ENCODE peak calls at places on chromosomes 1 and 21, in eight cellular contexts. T is prostate gland, Y is spleen, M is breast epithelium, N is SK-N-MC, S is HCT116, W is K562, F is sigmoid colon. L is an unnamed sample.

GRCh38 chr1:8431028-8431427 is 113.1 kb downstream of the SLC45A1 start:
- DNase-seq in F (no peak), M (no peak), Y (peak; percentile 80), T (no peak), S (no peak), N (no peak), W (no peak), L (no peak)

GRCh38 chr1:109639063-109639840 is 16.6 kb upstream of the GSTM4 start:
- DNase-seq in N (no peak), T (no peak), F (no peak), Y (no peak), W (no peak), S (no peak), M (no peak), L (no peak)

GRCh38 chr21:41701749-41702148 is 65.1 kb downstream of the RIPK4 start:
- DNase-seq in W (no peak), F (no peak), Y (no peak), M (no peak), S (no peak), N (no peak), T (no peak), L (no peak)

GRCh38 chr1:43828574-43828973 is 105.0 kb upstream of the ARTN start:
- DNase-seq in Y (no peak), T (no peak), S (no peak), M (no peak), W (no peak), N (no peak), F (no peak), L (no peak)

GRCh38 chr1:2468540-2468939 is 7.5 kb upstream of the PLCH2 start:
- DNase-seq in W (no peak), T (no peak), S (no peak), Y (no peak), M (no peak), N (no peak), F (no peak), L (no peak)

GRCh38 chr1:1122078-1122811 is 6.4 kb upstream of the C1orf159 start:
- DNase-seq in S (peak; percentile 21), F (peak; percentile 90), Y (peak; percentile 96), T (peak; percentile 76), M (peak; percentile 69), W (peak; percentile 69), N (no peak), L (peak; percentile 57)

GRCh38 chr1:238954865-238955264 is 431.5 kb upstream of the CHRM3 start:
- DNase-seq in M (no peak), W (no peak), N (no peak), F (no peak), T (no peak), Y (no peak), S (no peak), L (no peak)

GRCh38 chr21:29130234-29130993 is at the start of gene MAP3K7CL:
- DNase-seq in M (no peak), N (no peak), S (no peak), T (no peak), W (peak; percentile 37), F (peak; percentile 81), Y (no peak), L (no peak)

GRCh38 chr1:84672080-84672735 is 18.1 kb downstream of the SSX2IP start:
- DNase-seq in F (no peak), T (no peak), S (no peak), Y (no peak), N (no peak), M (no peak), W (no peak), L (no peak)

GRCh38 chr1:29504266-29504665 is 267.9 kb downstream of the PTPRU start:
- DNase-seq in M (no peak), F (no peak), N (no peak), S (no peak), Y (no peak), W (no peak), T (no peak), L (no peak)

GRCh38 chr1:89525169-89525855 is 683 bp downstream of the LRRC8B start:
- DNase-seq in M (peak; percentile 23), Y (no peak), N (no peak), F (peak; percentile 69), T (peak; percentile 36), W (peak; percentile 61), S (peak; percentile 37), L (peak; percentile 48)

GRCh38 chr1:43604192-43604591 is 45.8 kb upstream of the KDM4A start:
- DNase-seq in N (no peak), T (no peak), W (no peak), F (no peak), Y (no peak), M (no peak), S (no peak), L (no peak)

GRCh38 chr1:173201968-173202367 is 5.2 kb downstream of the TNFSF4 start:
- DNase-seq in N (no peak), Y (no peak), W (no peak), T (no peak), S (no peak), F (no peak), M (no peak), L (no peak)

GRCh38 chr1:110787328-110788071 is 85.4 kb upstream of the CD53 start:
- DNase-seq in M (no peak), N (no peak), T (no peak), S (no peak), Y (peak; percentile 81), W (no peak), F (no peak), L (no peak)

GRCh38 chr1:23424171-23424959 is at the start of gene TCEA3:
- DNase-seq in W (no peak), F (peak; percentile 85), M (no peak), T (peak; percentile 64), N (no peak), Y (no peak), S (no peak), L (no peak)

GRCh38 chr1:17161137-17161700 is 42.0 kb upstream of the PADI2 start:
- DNase-seq in F (no peak), M (no peak), S (no peak), W (peak; percentile 41), T (no peak), N (no peak), Y (no peak), L (peak; percentile 14)

GRCh38 chr1:214475746-214476145 is 75.7 kb downstream of the PTPN14 start:
- DNase-seq in M (no peak), S (no peak), W (no peak), F (no peak), Y (no peak), N (no peak), T (no peak), L (no peak)

GRCh38 chr1:186187601-186188000 is 187.5 kb downstream of the TPR start:
- DNase-seq in W (no peak), M (no peak), F (no peak), Y (no peak), S (no peak), T (no peak), N (no peak), L (peak; percentile 7)

GRCh38 chr1:223635236-223635635 is 30.3 kb downstream of the CAPN8 start:
- DNase-seq in N (no peak), S (no peak), M (no peak), Y (no peak), T (no peak), W (no peak), F (no peak), L (no peak)

GRCh38 chr1:12434174-12434573 is 183.8 kb downstream of the DHRS3 start:
- DNase-seq in W (peak; percentile 74), M (no peak), Y (no peak), T (no peak), F (no peak), N (no peak), S (peak; percentile 51), L (peak; percentile 88)

GRCh38 chr1:166858726-166859419 is 17.2 kb downstream of the TADA1 start:
- DNase-seq in Y (no peak), F (no peak), W (no peak), T (no peak), N (no peak), S (no peak), M (no peak), L (no peak)
- H3K36me3 ChIP-seq in Y (peaks cover 38% of the 10 kb centered on the region), F (no peaks in the 10 kb centered on the region), W (peaks cover 99% of the 10 kb centered on the region), T (no peaks in the 10 kb centered on the region), N (peaks cover 97% of the 10 kb centered on the region), S (peaks cover 43% of the 10 kb centered on the region), M (no peaks in the 10 kb centered on the region), L (peaks cover 21% of the 10 kb centered on the region)

GRCh38 chr21:17050156-17050555 is 462.7 kb upstream of the CXADR start:
- DNase-seq in T (no peak), M (no peak), W (no peak), Y (no peak), S (no peak), N (no peak), F (no peak), L (no peak)
- TF ChIP-seq POLR2AphosphoS5 in T (no peak), M (no peak), W (no peak), Y (no peak), S (no peak), N (no peak), F (no peak), L (no peak)

GRCh38 chr1:21244154-21244553 is 46.1 kb downstream of the ECE1 start:
- DNase-seq in W (no peak), F (no peak), S (no peak), M (no peak), Y (no peak), T (no peak), N (no peak), L (no peak)

GRCh38 chr1:21244986-21245687 is 45.1 kb downstream of the ECE1 start:
- DNase-seq in F (no peak), N (no peak), T (no peak), M (no peak), S (no peak), W (peak; percentile 32), Y (no peak), L (no peak)

GRCh38 chr1:21246905-21247642 is 43.2 kb downstream of the ECE1 start:
- DNase-seq in T (no peak), Y (no peak), F (no peak), S (no peak), N (no peak), W (no peak), M (peak; percentile 43), L (no peak)

GRCh38 chr1:21247892-21248715 is 42.2 kb downstream of the ECE1 start:
- DNase-seq in Y (no peak), N (no peak), T (no peak), S (no peak), F (no peak), W (no peak), M (no peak), L (no peak)

DNA sequence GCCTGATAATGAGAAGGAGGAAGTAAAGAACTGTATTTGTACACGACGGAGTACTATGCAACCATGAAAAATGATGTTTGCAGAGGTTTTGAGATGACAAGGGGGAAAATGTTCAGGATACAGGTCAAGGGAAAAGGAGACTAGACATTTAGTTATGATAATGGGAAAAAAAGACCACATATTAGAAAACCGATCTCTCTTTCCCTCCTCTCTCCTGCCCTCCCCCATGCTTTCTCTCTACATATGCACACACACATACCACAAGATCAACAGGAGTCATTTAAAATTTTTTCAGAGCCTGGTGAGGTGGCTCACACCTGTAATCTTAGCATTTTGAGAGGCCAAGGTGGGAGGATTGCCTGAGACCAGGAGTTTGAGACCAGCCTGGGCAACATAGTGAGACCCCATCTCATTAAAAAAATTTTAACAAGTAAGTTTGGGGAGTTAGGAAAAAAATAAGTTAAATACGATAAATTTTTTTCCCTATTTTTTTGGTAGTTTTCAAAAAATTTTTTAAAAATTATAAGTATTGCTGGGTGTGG is 44.5 kb downstream of the ECE1 start:
- DNase-seq in F (no peak), Y (no peak), T (no peak), N (no peak), S (no peak), W (no peak), M (no peak), L (no peak)
- H3K36me3 ChIP-seq in F (peaks cover 51% of the 10 kb centered on the region), Y (peaks cover 70% of the 10 kb centered on the region), T (peaks cover 6% of the 10 kb centered on the region), N (peaks cover 10% of the 10 kb centered on the region), S (no peaks in the 10 kb centered on the region), W (peaks cover 14% of the 10 kb centered on the region), M (peaks cover 3% of the 10 kb centered on the region), L (peaks cover 30% of the 10 kb centered on the region)

GRCh38 chr21:26945916-26946315 is 21.0 kb downstream of the ADAMTS5 start:
- DNase-seq in F (no peak), N (no peak), S (no peak), M (no peak), W (no peak), Y (no peak), T (no peak), L (no peak)
- TF ChIP-seq POLR2AphosphoS5 in F (no peak), N (no peak), S (no peak), M (no peak), W (no peak), Y (no peak), T (no peak), L (no peak)